ENCODE peak calls at places on chromosomes 11 and 22, in eight cellular contexts. One of them, this sample, is unnamed. For H3K4me1, the result is how much of the 10 kb centered on the place peaks cover.

GRCh38 chr22:42651134-42651533 is 1.9 kb upstream of the CYB5R3 start:
- DNase-seq in hepatocyte: no peak
- DNase-seq in IMR-90: peak
- DNase-seq in PC-9: no peak
- DNase-seq in PC-3: peak
- DNase-seq in HCT116: no peak
- DNase-seq in endothelial cell of umbilical vein: no peak
- DNase-seq in neural progenitor cell: no peak
- DNase-seq in this sample: no peak

GRCh38 chr11:134036484-134037092 is 32.3 kb upstream of the JAM3 start:
- DNase-seq in PC-9: no peak
- DNase-seq in hepatocyte: no peak
- DNase-seq in PC-3: no peak
- DNase-seq in neural progenitor cell: peak
- DNase-seq in IMR-90: no peak
- DNase-seq in HCT116: no peak
- DNase-seq in endothelial cell of umbilical vein: no peak
- DNase-seq in this sample: no peak

GRCh38 chr11:20754957-20755356 is 85.6 kb downstream of the NELL1 start:
- DNase-seq in hepatocyte: peak
- DNase-seq in PC-9: no peak
- DNase-seq in PC-3: no peak
- DNase-seq in HCT116: no peak
- DNase-seq in neural progenitor cell: peak
- DNase-seq in IMR-90: no peak
- DNase-seq in endothelial cell of umbilical vein: no peak
- DNase-seq in this sample: no peak

GRCh38 chr11:66857234-66857926 is 516 bp downstream of the LRFN4 start:
- DNase-seq in IMR-90: no peak
- DNase-seq in PC-9: no peak
- DNase-seq in HCT116: no peak
- DNase-seq in hepatocyte: peak
- DNase-seq in PC-3: no peak
- DNase-seq in endothelial cell of umbilical vein: no peak
- DNase-seq in neural progenitor cell: peak
- DNase-seq in this sample: peak

GRCh38 chr11:100830295-100830694 is 143.2 kb downstream of the ARHGAP42 start:
- DNase-seq in endothelial cell of umbilical vein: no peak
- DNase-seq in PC-3: no peak
- DNase-seq in neural progenitor cell: peak
- DNase-seq in IMR-90: no peak
- DNase-seq in HCT116: no peak
- DNase-seq in hepatocyte: peak
- DNase-seq in PC-9: no peak
- DNase-seq in this sample: no peak

GRCh38 chr22:17705565-17706450 is 67.3 kb downstream of the BCL2L13 start:
- DNase-seq in IMR-90: peak
- DNase-seq in endothelial cell of umbilical vein: no peak
- DNase-seq in PC-9: no peak
- DNase-seq in HCT116: no peak
- DNase-seq in hepatocyte: no peak
- DNase-seq in PC-3: peak
- DNase-seq in neural progenitor cell: no peak
- DNase-seq in this sample: no peak

GRCh38 chr11:129324533-129325175 is 51.0 kb upstream of the BARX2 start:
- DNase-seq in endothelial cell of umbilical vein: no peak
- DNase-seq in IMR-90: no peak
- DNase-seq in neural progenitor cell: no peak
- DNase-seq in hepatocyte: peak
- DNase-seq in PC-9: no peak
- DNase-seq in HCT116: no peak
- DNase-seq in PC-3: peak
- DNase-seq in this sample: peak

GRCh38 chr22:45742866-45743450 is 71.3 kb downstream of the ATXN10 start:
- DNase-seq in PC-3: peak
- DNase-seq in endothelial cell of umbilical vein: no peak
- DNase-seq in hepatocyte: peak
- DNase-seq in HCT116: no peak
- DNase-seq in neural progenitor cell: no peak
- DNase-seq in IMR-90: peak
- DNase-seq in PC-9: peak
- DNase-seq in this sample: peak

GRCh38 chr11:126257764-126258163 is 10.9 kb downstream of the SRPRA start:
- DNase-seq in IMR-90: peak
- DNase-seq in PC-9: no peak
- DNase-seq in hepatocyte: no peak
- DNase-seq in endothelial cell of umbilical vein: no peak
- DNase-seq in PC-3: no peak
- DNase-seq in neural progenitor cell: no peak
- DNase-seq in HCT116: no peak
- DNase-seq in this sample: peak

GRCh38 chr11:57638005-57638760 is 11.5 kb downstream of the YPEL4 start:
- DNase-seq in PC-3: peak
- DNase-seq in IMR-90: peak
- DNase-seq in neural progenitor cell: peak
- DNase-seq in endothelial cell of umbilical vein: peak
- DNase-seq in PC-9: peak
- DNase-seq in hepatocyte: peak
- DNase-seq in HCT116: no peak
- DNase-seq in this sample: peak

GRCh38 chr22:43482310-43482625 is 70.5 kb downstream of the MPPED1 start:
- DNase-seq in hepatocyte: no peak
- DNase-seq in PC-3: no peak
- DNase-seq in neural progenitor cell: no peak
- DNase-seq in HCT116: no peak
- DNase-seq in IMR-90: no peak
- DNase-seq in endothelial cell of umbilical vein: no peak
- DNase-seq in PC-9: no peak
- DNase-seq in this sample: no peak

GRCh38 chr11:76656571-76657081 is 13.9 kb downstream of the LRRC32 start:
- DNase-seq in PC-9: no peak
- DNase-seq in neural progenitor cell: no peak
- DNase-seq in HCT116: no peak
- DNase-seq in endothelial cell of umbilical vein: no peak
- DNase-seq in PC-3: no peak
- DNase-seq in IMR-90: no peak
- DNase-seq in hepatocyte: no peak
- DNase-seq in this sample: peak

GRCh38 chr22:30427871-30428270 is 2.3 kb downstream of the MTFP1 start:
- DNase-seq in IMR-90: no peak
- DNase-seq in PC-3: no peak
- DNase-seq in PC-9: no peak
- DNase-seq in endothelial cell of umbilical vein: no peak
- DNase-seq in neural progenitor cell: no peak
- DNase-seq in HCT116: no peak
- DNase-seq in hepatocyte: no peak
- DNase-seq in this sample: no peak

GRCh38 chr22:50610041-50610451 is 9.5 kb downstream of the MAPK8IP2 start:
- DNase-seq in endothelial cell of umbilical vein: no peak
- DNase-seq in IMR-90: no peak
- DNase-seq in hepatocyte: no peak
- DNase-seq in PC-9: no peak
- DNase-seq in neural progenitor cell: no peak
- DNase-seq in PC-3: no peak
- DNase-seq in HCT116: no peak
- DNase-seq in this sample: no peak

GRCh38 chr11:126153999-126154398 is 57.5 kb downstream of the RPUSD4 start:
- DNase-seq in PC-3: peak
- DNase-seq in PC-9: peak
- DNase-seq in HCT116: peak
- DNase-seq in neural progenitor cell: peak
- DNase-seq in IMR-90: peak
- DNase-seq in endothelial cell of umbilical vein: peak
- DNase-seq in hepatocyte: peak
- DNase-seq in this sample: peak

DNA sequence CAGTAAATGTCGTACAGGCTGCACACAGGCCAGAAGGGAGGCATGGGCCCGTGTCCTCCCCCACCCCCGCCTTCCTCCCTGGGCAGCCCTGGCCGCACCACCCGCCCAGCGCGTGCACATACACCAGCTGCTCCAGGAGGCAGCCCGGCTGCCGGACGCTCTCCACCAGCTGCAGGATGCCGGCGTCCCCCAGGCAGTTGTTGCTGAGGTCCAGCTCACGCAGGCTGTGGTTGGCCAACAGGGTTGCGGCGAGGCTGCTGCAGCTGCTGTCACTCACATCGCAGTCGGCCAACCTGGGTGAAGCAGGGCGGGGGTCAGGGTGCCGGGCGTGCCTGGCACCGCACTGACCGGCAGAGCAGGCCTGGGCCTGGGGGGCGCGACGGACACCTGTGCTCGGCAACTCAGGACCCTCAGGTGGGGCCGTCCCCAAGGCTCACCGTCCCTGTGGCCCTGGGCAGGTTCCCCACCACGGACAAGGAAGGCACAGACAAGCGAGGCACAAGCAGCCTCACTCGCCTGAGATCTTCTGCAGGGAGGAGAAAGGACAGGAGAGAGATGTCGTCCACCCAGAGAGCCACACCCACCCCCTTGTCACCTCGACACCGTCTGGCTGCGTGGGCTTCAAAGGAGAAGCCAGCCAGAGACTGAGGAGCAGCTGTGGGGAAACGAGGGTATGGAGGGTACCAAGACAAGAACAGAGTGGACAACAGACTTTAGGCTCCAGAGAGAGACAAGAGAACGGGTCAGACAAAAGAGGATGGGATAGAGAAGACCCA is 12.1 kb downstream of the RNH1 start:
- DNase-seq in IMR-90: no peak
- DNase-seq in PC-3: no peak
- DNase-seq in HCT116: no peak
- DNase-seq in hepatocyte: no peak
- DNase-seq in neural progenitor cell: no peak
- DNase-seq in endothelial cell of umbilical vein: no peak
- DNase-seq in PC-9: no peak
- DNase-seq in this sample: no peak
- H3K4me2 ChIP-seq in IMR-90: no peak
- H3K4me2 ChIP-seq in PC-3: no peak
- H3K4me2 ChIP-seq in HCT116: no peak
- H3K4me2 ChIP-seq in hepatocyte: no peak
- H3K4me2 ChIP-seq in neural progenitor cell: no peak
- H3K4me2 ChIP-seq in endothelial cell of umbilical vein: no peak
- H3K4me2 ChIP-seq in PC-9: no peak
- H3K4me2 ChIP-seq in this sample: no peak

DNA sequence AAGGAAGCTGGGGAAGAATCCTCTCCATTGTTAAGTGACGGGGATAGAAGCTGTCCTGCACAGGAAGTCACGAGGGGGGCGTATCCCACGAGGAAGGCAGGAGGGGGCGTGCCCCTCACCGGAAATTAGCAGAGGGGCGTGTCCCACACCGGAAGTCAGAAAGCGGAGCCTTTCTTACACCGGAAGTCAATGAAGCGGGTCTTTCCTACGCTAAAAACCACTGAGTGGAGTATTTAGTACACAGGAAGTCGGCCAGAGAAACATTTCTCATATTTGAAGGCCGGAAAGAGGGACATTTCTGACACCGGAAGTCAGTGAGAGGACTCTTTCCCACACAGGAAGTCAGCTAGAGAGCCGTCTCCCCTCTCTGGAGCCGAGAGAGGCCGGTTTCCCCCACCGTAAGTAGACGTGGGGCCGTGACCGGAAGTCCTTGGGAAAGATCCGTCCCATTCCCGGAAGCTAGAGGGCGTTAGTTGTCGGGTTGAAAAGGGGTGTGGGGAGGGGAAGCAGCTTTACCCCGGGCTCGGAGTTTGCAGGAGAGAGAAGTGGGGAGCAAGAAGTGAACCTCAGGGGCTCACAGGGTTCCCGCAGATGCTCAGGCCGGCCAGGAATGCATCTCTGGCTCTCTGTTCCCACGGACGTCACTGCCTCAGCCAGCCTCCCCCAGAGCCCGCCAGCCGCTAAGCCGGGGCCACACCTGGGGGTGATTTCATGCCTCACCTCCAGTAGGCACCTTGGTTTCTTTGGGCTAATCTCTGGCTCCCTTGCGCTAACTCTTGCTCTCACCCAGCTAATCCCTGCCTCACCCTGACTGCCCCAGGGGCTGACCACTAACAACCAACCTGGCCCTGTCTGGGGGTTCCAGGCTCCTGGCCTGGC is 15.4 kb downstream of the MIAT start:
- DNase-seq in PC-9: peak
- DNase-seq in IMR-90: peak
- DNase-seq in PC-3: peak
- DNase-seq in HCT116: peak
- DNase-seq in neural progenitor cell: peak
- DNase-seq in hepatocyte: peak
- DNase-seq in endothelial cell of umbilical vein: peak
- DNase-seq in this sample: peak
- H2AFZ ChIP-seq in PC-9: peak
- H2AFZ ChIP-seq in IMR-90: peak
- H2AFZ ChIP-seq in PC-3: peak
- H2AFZ ChIP-seq in HCT116: no peak
- H2AFZ ChIP-seq in neural progenitor cell: peak
- H2AFZ ChIP-seq in hepatocyte: peak
- H2AFZ ChIP-seq in endothelial cell of umbilical vein: peak
- H2AFZ ChIP-seq in this sample: peak

GRCh38 chr11:61153593-61154090 is 7.6 kb downstream of the VPS37C start:
- DNase-seq in PC-3: no peak
- DNase-seq in HCT116: no peak
- DNase-seq in IMR-90: no peak
- DNase-seq in endothelial cell of umbilical vein: peak
- DNase-seq in hepatocyte: no peak
- DNase-seq in PC-9: no peak
- DNase-seq in neural progenitor cell: no peak
- DNase-seq in this sample: no peak
- H3K4me1 ChIP-seq in PC-3: under half
- H3K4me1 ChIP-seq in HCT116: under half
- H3K4me1 ChIP-seq in IMR-90: under half
- H3K4me1 ChIP-seq in endothelial cell of umbilical vein: under half
- H3K4me1 ChIP-seq in hepatocyte: half or more
- H3K4me1 ChIP-seq in PC-9: half or more
- H3K4me1 ChIP-seq in neural progenitor cell: under half
- H3K4me1 ChIP-seq in this sample: under half

DNA sequence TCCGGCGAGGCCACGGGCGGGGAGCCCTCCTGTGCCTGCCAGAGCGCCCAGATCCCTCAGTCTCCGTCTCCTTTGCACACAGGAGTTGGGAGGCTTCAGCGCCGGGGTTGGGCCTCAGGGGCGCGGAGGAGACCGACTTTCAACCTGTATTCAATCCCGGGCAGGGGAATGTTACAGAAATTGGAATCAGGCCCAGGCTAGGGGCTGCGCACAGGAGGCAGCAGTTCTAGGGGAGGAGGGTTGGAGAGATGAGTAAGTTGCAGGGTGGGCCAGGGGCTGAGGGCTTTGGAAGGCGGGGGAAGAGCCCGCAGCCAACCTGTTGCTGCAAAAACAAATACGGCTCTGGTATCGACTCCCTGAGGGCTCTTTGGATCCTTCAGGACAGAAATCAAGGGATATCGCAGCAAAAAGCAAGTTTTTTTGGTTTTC is 651 bp upstream of the KCNA4 start:
- DNase-seq in PC-3: no peak
- DNase-seq in HCT116: no peak
- DNase-seq in endothelial cell of umbilical vein: no peak
- DNase-seq in PC-9: no peak
- DNase-seq in hepatocyte: peak
- DNase-seq in IMR-90: no peak
- DNase-seq in neural progenitor cell: peak
- DNase-seq in this sample: no peak
- H3K4me2 ChIP-seq in PC-3: no peak
- H3K4me2 ChIP-seq in HCT116: no peak
- H3K4me2 ChIP-seq in endothelial cell of umbilical vein: no peak
- H3K4me2 ChIP-seq in PC-9: no peak
- H3K4me2 ChIP-seq in hepatocyte: peak
- H3K4me2 ChIP-seq in IMR-90: no peak
- H3K4me2 ChIP-seq in neural progenitor cell: peak
- H3K4me2 ChIP-seq in this sample: no peak

This sample was measured in fibroblast of lung.